ENCODE peak calls at places on chromosomes 1 and 21, in four cellular contexts. U is astrocyte, L is fibroblast of lung, A is cardiac muscle cell. O is an unnamed sample.

GRCh38 chr1:220741349-220741748 is 6.8 kb upstream of the MTARC2 start:
- DNase-seq in U (no peak), L (no peak), A (no peak), O (no peak)

GRCh38 chr1:58618303-58618702 is 41.3 kb upstream of the TACSTD2 start:
- DNase-seq in U (peak), L (peak), A (no peak), O (peak)

GRCh38 chr1:100834779-100835645 is 59.6 kb downstream of the EXTL2 start:
- DNase-seq in U (no peak), L (no peak), A (no peak), O (peak)

GRCh38 chr1:193434319-193434718 is 247.9 kb upstream of the B3GALT2 start:
- DNase-seq in U (peak), L (peak), A (no peak), O (peak)

GRCh38 chr21:34693192-34693810 is 24.5 kb downstream of the CLIC6 start:
- DNase-seq in U (peak), L (peak), A (peak), O (peak)

GRCh38 chr1:22140681-22141080 is 2.2 kb downstream of the WNT4 start:
- DNase-seq in U (no peak), L (no peak), A (no peak), O (no peak)

GRCh38 chr21:29793712-29794111 is 146.1 kb downstream of the GRIK1 start:
- DNase-seq in U (no peak), L (no peak), A (no peak), O (no peak)

GRCh38 chr1:221801773-221802516 is 60.1 kb upstream of the DUSP10 start:
- DNase-seq in U (peak), L (peak), A (no peak), O (peak)

GRCh38 chr21:27450216-27450615 is 483.3 kb upstream of the ADAMTS5 start:
- DNase-seq in U (no peak), L (no peak), A (no peak), O (no peak)

GRCh38 chr1:160070243-160071163 is 543 bp upstream of the KCNJ10 start:
- DNase-seq in U (peak), L (peak), A (peak), O (peak)

GRCh38 chr1:177185209-177185608 is 14.5 kb downstream of the BRINP2 start:
- DNase-seq in U (no peak), L (no peak), A (no peak), O (no peak)

GRCh38 chr1:84298688-84299535 is 2.6 kb upstream of the SAMD13 start:
- DNase-seq in U (no peak), L (peak), A (peak), O (peak)
- H3K27ac ChIP-seq in U (peak), L (peak), A (peak), O (peak)

GRCh38 chr1:67408148-67408547 is 22.1 kb downstream of the SERBP1 start:
- DNase-seq in U (no peak), L (no peak), A (no peak), O (no peak)
- H3K27ac ChIP-seq in U (no peak), L (peak), A (no peak), O (no peak)

GRCh38 chr1:107689733-107690132 is 275.2 kb downstream of the VAV3 start:
- DNase-seq in U (no peak), L (no peak), A (no peak), O (no peak)

GRCh38 chr1:107692580-107693345 is 272.2 kb downstream of the VAV3 start:
- DNase-seq in U (peak), L (peak), A (no peak), O (peak)

GRCh38 chr1:107689157-107689556 is 275.8 kb downstream of the VAV3 start:
- DNase-seq in U (no peak), L (no peak), A (no peak), O (peak)

GRCh38 chr1:107691542-107691941 is 273.4 kb downstream of the VAV3 start:
- DNase-seq in U (peak), L (peak), A (no peak), O (peak)

GRCh38 chr1:107690491-107690890 is 274.5 kb downstream of the VAV3 start:
- DNase-seq in U (no peak), L (no peak), A (no peak), O (no peak)
- H3K27ac ChIP-seq in U (no peak), L (no peak), A (no peak), O (no peak)

GRCh38 chr1:210236840-210237409 is 4.3 kb downstream of the SERTAD4 start:
- DNase-seq in U (peak), L (peak), A (peak), O (no peak)
- H3K27ac ChIP-seq in U (peak), L (no peak), A (no peak), O (no peak)

GRCh38 chr21:17783816-17784598 is 35.1 kb downstream of the C21orf91 start:
- DNase-seq in U (no peak), L (no peak), A (no peak), O (no peak)

GRCh38 chr21:17785403-17785788 is 33.8 kb downstream of the C21orf91 start:
- DNase-seq in U (no peak), L (no peak), A (no peak), O (no peak)

GRCh38 chr21:17786219-17787181 is 32.7 kb downstream of the C21orf91 start:
- DNase-seq in U (no peak), L (no peak), A (no peak), O (no peak)

GRCh38 chr21:17783003-17783402 is 36.2 kb downstream of the C21orf91 start:
- DNase-seq in U (no peak), L (no peak), A (no peak), O (no peak)

DNA sequence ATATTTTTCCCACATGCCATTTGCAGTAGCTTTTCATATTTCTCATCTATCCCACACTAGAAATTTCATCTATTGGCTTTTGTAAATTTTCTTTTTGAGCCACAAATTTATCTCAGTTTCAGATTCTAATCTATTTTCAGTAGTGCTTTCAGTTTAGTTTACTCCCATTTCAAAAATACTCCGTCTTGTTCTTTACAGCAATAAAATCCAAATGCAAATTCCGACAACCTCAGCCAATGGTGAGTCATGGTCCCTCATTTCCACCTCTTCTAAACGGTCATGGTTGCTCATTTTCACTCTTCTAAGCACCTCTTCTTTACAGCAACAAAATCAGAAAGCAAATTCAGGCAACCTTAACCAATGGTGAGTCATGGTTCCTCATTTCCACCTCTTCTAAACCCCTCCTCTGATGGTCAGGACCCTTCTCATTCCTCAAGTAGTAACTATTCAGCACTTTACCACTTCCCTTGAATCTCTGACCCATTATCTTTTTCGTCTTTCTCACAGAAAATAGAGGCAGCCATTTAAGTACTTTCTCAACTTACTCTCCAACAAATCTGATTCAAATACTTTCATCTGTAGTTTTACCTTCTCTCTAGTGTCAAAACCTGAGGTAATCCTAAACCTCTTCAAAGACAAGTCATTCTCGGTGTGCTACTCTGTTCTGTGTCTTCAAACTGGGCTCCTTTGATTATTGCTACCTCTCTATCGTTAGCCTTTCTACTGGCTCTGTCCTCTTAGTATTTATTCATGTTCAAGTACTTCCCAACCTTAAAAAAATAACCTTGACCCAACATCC is 34.4 kb downstream of the C21orf91 start:
- DNase-seq in U (peak), L (peak), A (no peak), O (no peak)
- H3K27ac ChIP-seq in U (no peak), L (no peak), A (no peak), O (no peak)

GRCh38 chr21:35849131-35849530 is 211.2 kb downstream of the SETD4 start:
- DNase-seq in U (peak), L (peak), A (no peak), O (no peak)
- H3K27ac ChIP-seq in U (no peak), L (no peak), A (no peak), O (no peak)

DNA sequence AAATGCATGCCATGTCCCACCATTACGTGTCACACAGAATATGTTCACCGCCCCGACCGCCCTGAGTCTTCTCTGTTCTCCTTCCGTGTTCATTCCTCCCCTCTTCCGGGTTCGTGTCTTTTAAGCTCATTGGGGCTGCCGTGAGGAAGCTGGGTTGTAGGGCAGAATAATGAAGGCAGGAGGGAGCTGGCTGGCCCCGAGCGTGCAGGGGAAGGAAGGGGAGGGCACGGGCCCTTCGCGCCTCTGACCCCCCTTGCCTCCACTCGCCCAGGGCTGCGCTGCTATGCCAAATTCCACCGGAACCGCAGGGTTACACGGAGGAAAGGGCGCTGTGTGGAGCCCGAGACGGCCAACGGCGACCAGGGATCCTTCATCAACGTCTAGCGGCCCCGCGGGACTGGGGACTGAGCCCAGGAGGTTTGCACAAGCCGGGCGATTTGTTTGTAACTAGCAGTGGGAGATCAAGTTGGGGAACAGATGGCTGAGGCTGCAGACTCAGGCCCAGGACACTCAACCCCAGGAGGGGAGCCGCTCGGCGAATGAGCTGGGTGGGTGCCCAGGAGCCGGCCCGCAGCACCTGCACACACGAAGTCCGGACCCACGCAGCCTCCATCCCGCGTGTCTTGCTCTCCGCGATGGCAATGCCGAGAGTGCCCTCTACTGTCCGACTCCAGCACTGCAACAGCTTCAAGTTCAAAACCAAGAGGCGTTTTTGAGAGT is 16.5 kb upstream of the AGTRAP start:
- DNase-seq in U (peak), L (peak), A (peak), O (no peak)
- H3K27ac ChIP-seq in U (no peak), L (no peak), A (no peak), O (no peak)

GRCh38 chr21:38820471-38821239 is 14.9 kb downstream of the ETS2 start:
- DNase-seq in U (no peak), L (no peak), A (no peak), O (no peak)
- H3K27ac ChIP-seq in U (peak), L (peak), A (no peak), O (peak)

O was measured in mammary epithelial cell.